ENCODE peak calls at places on chromosomes 7 and 10, in five cellular contexts. H, W, B, P and V are unnamed samples.

GRCh38 chr10:119541459-119542356 is 811 bp downstream of the RGS10 start:
- DNase-seq in P (no peak), W (peak), B (peak), H (no peak), V (peak)

GRCh38 chr7:121576148-121576921 is 180.2 kb upstream of the FAM3C start:
- DNase-seq in H (no peak), B (no peak), W (no peak), P (no peak), V (no peak)

GRCh38 chr7:81833401-81833800 is 63.6 kb upstream of the HGF start:
- DNase-seq in P (no peak), W (no peak), H (no peak), B (no peak), V (no peak)

GRCh38 chr7:112995091-112995824 is 91.4 kb downstream of the GPR85 start:
- DNase-seq in H (no peak), W (no peak), B (no peak), P (no peak), V (no peak)

GRCh38 chr7:14381936-14382335 is 392.5 kb upstream of the ETV1 start:
- DNase-seq in H (peak), B (no peak), P (no peak), W (no peak), V (no peak)

GRCh38 chr7:111987115-111987826 is 218.9 kb downstream of the DOCK4 start:
- DNase-seq in H (no peak), B (no peak), W (no peak), P (no peak), V (no peak)

GRCh38 chr10:129853236-129853946 is 110.7 kb downstream of the EBF3 start:
- DNase-seq in W (no peak), P (no peak), H (no peak), B (no peak), V (no peak)

GRCh38 chr10:69242844-69243212 is 22.7 kb downstream of the HKDC1 start:
- DNase-seq in H (no peak), P (no peak), W (no peak), B (no peak), V (no peak)

GRCh38 chr10:30862486-30862885 is 169.2 kb downstream of the ZNF438 start:
- DNase-seq in H (no peak), B (no peak), W (no peak), P (no peak), V (no peak)

GRCh38 chr7:117659453-117660086 is 179.7 kb downstream of the CFTR start:
- DNase-seq in H (no peak), W (no peak), B (no peak), P (no peak), V (no peak)

GRCh38 chr10:88042162-88043100 is 179.0 kb downstream of the PTEN start:
- DNase-seq in H (no peak), B (peak), W (no peak), P (no peak), V (no peak)

GRCh38 chr10:28217848-28218247 is 85.0 kb downstream of the MPP7 start:
- DNase-seq in H (no peak), B (no peak), W (no peak), P (no peak), V (no peak)

GRCh38 chr7:41203542-41203941 is 499.3 kb downstream of the INHBA start:
- DNase-seq in W (no peak), H (no peak), P (no peak), B (no peak), V (no peak)

GRCh38 chr10:119421887-119422684 is 120.4 kb downstream of the RGS10 start:
- DNase-seq in B (no peak), H (no peak), W (no peak), P (no peak), V (no peak)

GRCh38 chr7:59986-60675 is 132.2 kb upstream of the FAM20C start:
- DNase-seq in H (no peak), W (no peak), B (peak), P (no peak), V (no peak)

GRCh38 chr7:37510043-37510634 is 61.5 kb upstream of the ELMO1 start:
- DNase-seq in B (no peak), P (no peak), H (no peak), W (no peak), V (no peak)

GRCh38 chr10:120514959-120515358 is 57.9 kb downstream of the PLPP4 start:
- DNase-seq in P (no peak), W (no peak), H (no peak), B (no peak), V (no peak)

GRCh38 chr10:124176309-124177179 is 83.1 kb upstream of the CHST15 start:
- DNase-seq in B (no peak), W (no peak), P (no peak), H (no peak), V (no peak)

GRCh38 chr10:51231754-51232153 is 157.5 kb downstream of the PRKG1 start:
- DNase-seq in B (no peak), P (no peak), W (no peak), H (no peak), V (no peak)

GRCh38 chr10:59265140-59265539 is 88.7 kb downstream of the PHYHIPL start:
- DNase-seq in W (no peak), B (no peak), P (no peak), H (no peak), V (no peak)

GRCh38 chr7:157009170-157009777 is 1.2 kb downstream of the MNX1 start:
- DNase-seq in W (no peak), P (no peak), H (peak), B (no peak), V (no peak)

GRCh38 chr10:31262672-31263071 is 56.3 kb upstream of the ZEB1 start:
- DNase-seq in W (no peak), P (no peak), B (peak), H (no peak), V (no peak)

GRCh38 chr10:63260103-63260859 is 127.2 kb downstream of the NRBF2 start:
- DNase-seq in P (no peak), W (no peak), H (no peak), B (no peak), V (no peak)

GRCh38 chr7:849145-849544 is 16.9 kb downstream of the SUN1 start:
- DNase-seq in P (no peak), H (no peak), B (no peak), W (no peak), V (no peak)